ENCODE peak calls at places on chromosomes 4 and X, in five cellular contexts. One of them, this sample, is unnamed.

GRCh38 chr4:78047366-78047765 is 9.8 kb upstream of the FRAS1 start:
- DNase-seq in AG04450: no peak
- DNase-seq in WERI-Rb-1: no peak
- DNase-seq in breast epithelium: no peak
- DNase-seq in mucosa of descending colon: no peak
- DNase-seq in this sample: no peak

GRCh38 chr4:102575369-102576129 is 74.4 kb downstream of the NFKB1 start:
- DNase-seq in breast epithelium: no peak
- DNase-seq in mucosa of descending colon: no peak
- DNase-seq in AG04450: no peak
- DNase-seq in WERI-Rb-1: no peak
- DNase-seq in this sample: peak

GRCh38 chrX:10902001-10902400 is 209.1 kb upstream of the HCCS start:
- DNase-seq in mucosa of descending colon: no peak
- DNase-seq in breast epithelium: no peak
- DNase-seq in AG04450: no peak
- DNase-seq in WERI-Rb-1: no peak
- DNase-seq in this sample: peak

GRCh38 chr4:829291-829690 is 3.4 kb upstream of the CPLX1 start:
- DNase-seq in WERI-Rb-1: no peak
- DNase-seq in breast epithelium: no peak
- DNase-seq in mucosa of descending colon: no peak
- DNase-seq in AG04450: no peak
- DNase-seq in this sample: no peak

GRCh38 chr4:80454040-80454439 is 118.5 kb downstream of the CFAP299 start:
- DNase-seq in WERI-Rb-1: no peak
- DNase-seq in breast epithelium: no peak
- DNase-seq in mucosa of descending colon: no peak
- DNase-seq in AG04450: no peak
- DNase-seq in this sample: peak

GRCh38 chrX:51144828-51145442 is 187.7 kb upstream of the NUDT10 start:
- DNase-seq in mucosa of descending colon: peak
- DNase-seq in breast epithelium: no peak
- DNase-seq in WERI-Rb-1: peak
- DNase-seq in AG04450: no peak
- DNase-seq in this sample: peak

GRCh38 chr4:83113429-83113786 is 1.1 kb downstream of the PLAC8 start:
- DNase-seq in breast epithelium: no peak
- DNase-seq in AG04450: no peak
- DNase-seq in mucosa of descending colon: no peak
- DNase-seq in WERI-Rb-1: no peak
- DNase-seq in this sample: peak

GRCh38 chr4:53005149-53005546 is 143.0 kb downstream of the RASL11B start:
- DNase-seq in AG04450: no peak
- DNase-seq in WERI-Rb-1: no peak
- DNase-seq in breast epithelium: no peak
- DNase-seq in mucosa of descending colon: peak
- DNase-seq in this sample: no peak

GRCh38 chrX:45806410-45807121 is 605.9 kb upstream of the DIPK2B start:
- DNase-seq in WERI-Rb-1: no peak
- DNase-seq in AG04450: no peak
- DNase-seq in mucosa of descending colon: peak
- DNase-seq in breast epithelium: no peak
- DNase-seq in this sample: peak

GRCh38 chr4:98661356-98662054 is 3.1 kb upstream of the TSPAN5 start:
- DNase-seq in AG04450: no peak
- DNase-seq in breast epithelium: no peak
- DNase-seq in mucosa of descending colon: no peak
- DNase-seq in WERI-Rb-1: no peak
- DNase-seq in this sample: no peak

GRCh38 chr4:7041851-7042696 is 1.1 kb upstream of the TADA2B start:
- DNase-seq in mucosa of descending colon: peak
- DNase-seq in breast epithelium: no peak
- DNase-seq in AG04450: no peak
- DNase-seq in WERI-Rb-1: peak
- DNase-seq in this sample: peak

GRCh38 chr4:159444668-159445067 is 341.8 kb downstream of the RAPGEF2 start:
- DNase-seq in WERI-Rb-1: no peak
- DNase-seq in mucosa of descending colon: no peak
- DNase-seq in breast epithelium: no peak
- DNase-seq in AG04450: no peak
- DNase-seq in this sample: peak

GRCh38 chr4:64903986-64904385 is 494.7 kb upstream of the TECRL start:
- DNase-seq in WERI-Rb-1: no peak
- DNase-seq in breast epithelium: no peak
- DNase-seq in AG04450: no peak
- DNase-seq in mucosa of descending colon: no peak
- DNase-seq in this sample: no peak

GRCh38 chr4:12562016-12562415 is 922.1 kb downstream of the RAB28 start:
- DNase-seq in breast epithelium: no peak
- DNase-seq in WERI-Rb-1: no peak
- DNase-seq in mucosa of descending colon: no peak
- DNase-seq in AG04450: no peak
- DNase-seq in this sample: no peak

GRCh38 chr4:156312261-156312847 is 358.7 kb upstream of the CTSO start:
- DNase-seq in mucosa of descending colon: no peak
- DNase-seq in WERI-Rb-1: no peak
- DNase-seq in AG04450: no peak
- DNase-seq in breast epithelium: no peak
- DNase-seq in this sample: no peak

GRCh38 chrX:21047034-21047455 is 327.2 kb upstream of the CNKSR2 start:
- DNase-seq in mucosa of descending colon: no peak
- DNase-seq in breast epithelium: no peak
- DNase-seq in WERI-Rb-1: no peak
- DNase-seq in AG04450: no peak
- DNase-seq in this sample: no peak

GRCh38 chrX:49627030-49627777 is 28.4 kb downstream of the GAGE1 start:
- DNase-seq in breast epithelium: no peak
- DNase-seq in mucosa of descending colon: no peak
- DNase-seq in WERI-Rb-1: no peak
- DNase-seq in AG04450: no peak
- DNase-seq in this sample: no peak

GRCh38 chr4:41069838-41070237 is 144.5 kb downstream of the APBB2 start:
- DNase-seq in AG04450: no peak
- DNase-seq in mucosa of descending colon: no peak
- DNase-seq in breast epithelium: no peak
- DNase-seq in WERI-Rb-1: no peak
- DNase-seq in this sample: no peak

GRCh38 chrX:39096599-39096998 is 295.3 kb downstream of the MID1IP1 start:
- DNase-seq in breast epithelium: no peak
- DNase-seq in AG04450: no peak
- DNase-seq in WERI-Rb-1: no peak
- DNase-seq in mucosa of descending colon: no peak
- DNase-seq in this sample: no peak

GRCh38 chrX:65677954-65678469 is 10.6 kb downstream of the MSN start:
- DNase-seq in mucosa of descending colon: peak
- DNase-seq in WERI-Rb-1: no peak
- DNase-seq in breast epithelium: peak
- DNase-seq in AG04450: peak
- DNase-seq in this sample: peak

GRCh38 chr4:186081202-186081807 is 12.3 kb downstream of the TLR3 start:
- DNase-seq in WERI-Rb-1: no peak
- DNase-seq in AG04450: no peak
- DNase-seq in breast epithelium: no peak
- DNase-seq in mucosa of descending colon: no peak
- DNase-seq in this sample: no peak

GRCh38 chr4:182126096-182126495 is 117.1 kb upstream of the TENM3 start:
- DNase-seq in mucosa of descending colon: no peak
- DNase-seq in breast epithelium: no peak
- DNase-seq in WERI-Rb-1: no peak
- DNase-seq in AG04450: no peak
- DNase-seq in this sample: peak

GRCh38 chr4:180960758-180961401 is 1282.3 kb upstream of the TENM3 start:
- DNase-seq in breast epithelium: no peak
- DNase-seq in mucosa of descending colon: no peak
- DNase-seq in AG04450: no peak
- DNase-seq in WERI-Rb-1: peak
- DNase-seq in this sample: no peak

GRCh38 chr4:26323807-26324206 is 3.0 kb downstream of the RBPJ start:
- DNase-seq in mucosa of descending colon: no peak
- DNase-seq in AG04450: no peak
- DNase-seq in WERI-Rb-1: no peak
- DNase-seq in breast epithelium: no peak
- DNase-seq in this sample: peak

GRCh38 chr4:137707626-137708025 is 175.3 kb upstream of the PCDH18 start:
- DNase-seq in mucosa of descending colon: no peak
- DNase-seq in WERI-Rb-1: no peak
- DNase-seq in breast epithelium: no peak
- DNase-seq in AG04450: no peak
- DNase-seq in this sample: peak

GRCh38 chrX:131621650-131622049 is 77.8 kb downstream of the OR13H1 start:
- DNase-seq in breast epithelium: no peak
- DNase-seq in WERI-Rb-1: no peak
- DNase-seq in mucosa of descending colon: no peak
- DNase-seq in AG04450: no peak
- DNase-seq in this sample: no peak

GRCh38 chr4:48985976-48986653 is at the start of gene CWH43:
- DNase-seq in AG04450: no peak
- DNase-seq in breast epithelium: no peak
- DNase-seq in WERI-Rb-1: peak
- DNase-seq in mucosa of descending colon: peak
- DNase-seq in this sample: no peak

GRCh38 chrX:25012433-25012735 is 3.4 kb downstream of the ARX start:
- DNase-seq in breast epithelium: no peak
- DNase-seq in AG04450: no peak
- DNase-seq in mucosa of descending colon: no peak
- DNase-seq in WERI-Rb-1: no peak
- DNase-seq in this sample: no peak

GRCh38 chrX:49884290-49884862 is 5.1 kb downstream of the USP27X start:
- DNase-seq in breast epithelium: no peak
- DNase-seq in AG04450: no peak
- DNase-seq in mucosa of descending colon: peak
- DNase-seq in WERI-Rb-1: peak
- DNase-seq in this sample: peak

GRCh38 chr4:185925910-185926360 is 113.9 kb upstream of the SORBS2 start:
- DNase-seq in WERI-Rb-1: peak
- DNase-seq in mucosa of descending colon: no peak
- DNase-seq in AG04450: no peak
- DNase-seq in breast epithelium: no peak
- DNase-seq in this sample: no peak

GRCh38 chrX:25701876-25702275 is 436.3 kb upstream of the MAGEB18 start:
- DNase-seq in mucosa of descending colon: no peak
- DNase-seq in WERI-Rb-1: no peak
- DNase-seq in breast epithelium: no peak
- DNase-seq in AG04450: no peak
- DNase-seq in this sample: no peak

GRCh38 chr4:142309772-142310171 is 536.3 kb downstream of the INPP4B start:
- DNase-seq in mucosa of descending colon: no peak
- DNase-seq in breast epithelium: no peak
- DNase-seq in AG04450: no peak
- DNase-seq in WERI-Rb-1: no peak
- DNase-seq in this sample: no peak

GRCh38 chr4:46329118-46329976 is 60.6 kb downstream of the GABRA2 start:
- DNase-seq in WERI-Rb-1: peak
- DNase-seq in mucosa of descending colon: peak
- DNase-seq in AG04450: peak
- DNase-seq in breast epithelium: no peak
- DNase-seq in this sample: no peak
- TF ChIP-seq CTCF in WERI-Rb-1: peak
- TF ChIP-seq CTCF in mucosa of descending colon: peak
- TF ChIP-seq CTCF in AG04450: peak
- TF ChIP-seq CTCF in breast epithelium: no peak
- TF ChIP-seq CTCF in this sample: no peak

GRCh38 chr4:118284169-118284568 is 68.6 kb downstream of the PRSS12 start:
- DNase-seq in breast epithelium: no peak
- DNase-seq in AG04450: no peak
- DNase-seq in WERI-Rb-1: no peak
- DNase-seq in mucosa of descending colon: no peak
- DNase-seq in this sample: no peak
- TF ChIP-seq CTCF in breast epithelium: no peak
- TF ChIP-seq CTCF in AG04450: no peak
- TF ChIP-seq CTCF in WERI-Rb-1: no peak
- TF ChIP-seq CTCF in mucosa of descending colon: no peak
- TF ChIP-seq CTCF in this sample: no peak

DNA sequence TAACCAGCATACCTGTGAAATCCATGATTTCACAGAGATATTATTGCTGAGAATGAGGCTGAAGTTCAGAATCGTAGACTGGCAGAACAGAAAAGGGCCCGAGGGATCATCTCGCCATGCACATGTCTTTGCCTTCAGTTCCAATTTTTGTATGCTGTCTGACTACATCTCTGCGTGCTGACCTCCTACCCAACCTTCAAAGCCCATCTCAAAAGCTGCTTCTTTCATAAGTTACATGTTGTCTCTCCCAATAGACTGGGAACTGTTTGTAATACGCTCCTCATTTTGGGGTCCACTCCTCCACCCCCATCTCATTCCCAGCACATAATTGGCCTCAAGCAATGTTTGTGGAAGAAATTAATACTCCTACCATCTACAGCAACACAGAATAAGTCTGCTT is 78.2 kb downstream of the RTL5 start:
- DNase-seq in mucosa of descending colon: no peak
- DNase-seq in AG04450: no peak
- DNase-seq in breast epithelium: no peak
- DNase-seq in WERI-Rb-1: no peak
- DNase-seq in this sample: no peak
- TF ChIP-seq CTCF in mucosa of descending colon: no peak
- TF ChIP-seq CTCF in AG04450: no peak
- TF ChIP-seq CTCF in breast epithelium: no peak
- TF ChIP-seq CTCF in WERI-Rb-1: no peak
- TF ChIP-seq CTCF in this sample: no peak

GRCh38 chr4:110533590-110533910 is 57.6 kb downstream of the ENPEP start:
- DNase-seq in mucosa of descending colon: no peak
- DNase-seq in AG04450: no peak
- DNase-seq in WERI-Rb-1: no peak
- DNase-seq in breast epithelium: no peak
- DNase-seq in this sample: no peak
- TF ChIP-seq CTCF in mucosa of descending colon: no peak
- TF ChIP-seq CTCF in AG04450: no peak
- TF ChIP-seq CTCF in WERI-Rb-1: no peak
- TF ChIP-seq CTCF in breast epithelium: no peak
- TF ChIP-seq CTCF in this sample: no peak

This sample was measured in HFFc6.